ENCODE peak calls at places on chromosomes 13 and 19, in nine cellular contexts. P is stomach, W is A549, Z is sigmoid colon, I is ovary, E is transverse colon, G is esophagus muscularis mucosa, H is GM12878, N is suprapubic skin. R is an unnamed sample.

GRCh38 chr13:20960663-20961309 is 58.2 kb upstream of the XPO4 start:
- DNase-seq in P (no peak), W (no peak), Z (no peak), I (no peak), E (peak), G (no peak), H (no peak), N (peak), R (no peak)

GRCh38 chr19:50686310-50687032 is 33.1 kb downstream of the SHANK1 start:
- DNase-seq in P (no peak), W (no peak), Z (no peak), I (no peak), E (no peak), G (no peak), H (no peak), N (no peak), R (no peak)

GRCh38 chr13:91346848-91347211 is 657 bp upstream of the MIR17HG start:
- DNase-seq in P (no peak), W (no peak), Z (no peak), I (peak), E (peak), G (no peak), H (peak), N (no peak), R (no peak)

GRCh38 chr19:28358604-28359003 is 854.3 kb downstream of the UQCRFS1 start:
- DNase-seq in P (no peak), W (no peak), Z (no peak), I (no peak), E (no peak), G (peak), H (no peak), N (no peak), R (no peak)

GRCh38 chr13:51955281-51955771 is 55.9 kb downstream of the ATP7B start:
- DNase-seq in P (no peak), W (no peak), Z (no peak), I (no peak), E (peak), G (no peak), H (no peak), N (no peak), R (no peak)

GRCh38 chr13:91398413-91399188 is at the start of gene GPC5:
- DNase-seq in P (peak), W (peak), Z (peak), I (peak), E (peak), G (no peak), H (no peak), N (no peak), R (peak)

GRCh38 chr19:18607222-18608101 is 863 bp upstream of the CRLF1 start:
- DNase-seq in P (no peak), W (no peak), Z (no peak), I (no peak), E (no peak), G (no peak), H (no peak), N (no peak), R (no peak)

GRCh38 chr13:36369268-36370107 is 23.3 kb upstream of the SPART start:
- DNase-seq in P (no peak), W (no peak), Z (no peak), I (no peak), E (no peak), G (no peak), H (no peak), N (no peak), R (no peak)

GRCh38 chr13:44853641-44854040 is 135.6 kb downstream of the NUFIP1 start:
- DNase-seq in P (peak), W (peak), Z (no peak), I (no peak), E (peak), G (no peak), H (no peak), N (no peak), R (no peak)

GRCh38 chr19:51460164-51460992 is 2.1 kb upstream of the SIGLEC8 start:
- DNase-seq in P (peak), W (no peak), Z (peak), I (no peak), E (no peak), G (no peak), H (no peak), N (peak), R (no peak)

GRCh38 chr13:85333511-85333910 is 465.7 kb downstream of the SLITRK6 start:
- DNase-seq in P (no peak), W (no peak), Z (no peak), I (no peak), E (no peak), G (no peak), H (no peak), N (no peak), R (no peak)

GRCh38 chr19:6393982-6394412 is 1.0 kb upstream of the GTF2F1 start:
- DNase-seq in P (no peak), W (no peak), Z (no peak), I (no peak), E (peak), G (no peak), H (peak), N (no peak), R (no peak)

GRCh38 chr13:101398920-101399319 is 17.4 kb downstream of the NALCN start:
- DNase-seq in P (no peak), W (no peak), Z (no peak), I (no peak), E (no peak), G (peak), H (no peak), N (no peak), R (no peak)

GRCh38 chr13:92573467-92574057 is 653.0 kb upstream of the GPC6 start:
- DNase-seq in P (no peak), W (peak), Z (no peak), I (no peak), E (no peak), G (no peak), H (no peak), N (no peak), R (no peak)

GRCh38 chr19:10159610-10160009 is 35.1 kb downstream of the DNMT1 start:
- DNase-seq in P (no peak), W (no peak), Z (no peak), I (no peak), E (no peak), G (no peak), H (no peak), N (no peak), R (no peak)

GRCh38 chr19:55484571-55485438 is at the start of gene NAT14:
- DNase-seq in P (peak), W (peak), Z (peak), I (peak), E (peak), G (no peak), H (no peak), N (no peak), R (no peak)

GRCh38 chr19:4539697-4540581 is at the start of gene LRG1:
- DNase-seq in P (peak), W (no peak), Z (no peak), I (peak), E (peak), G (no peak), H (peak), N (no peak), R (peak)

GRCh38 chr13:97353927-97354326 is 80.0 kb upstream of the RAP2A start:
- DNase-seq in P (no peak), W (no peak), Z (no peak), I (no peak), E (no peak), G (no peak), H (no peak), N (no peak), R (no peak)

GRCh38 chr19:4567584-4568071 is 8.1 kb upstream of the SEMA6B start:
- DNase-seq in P (peak), W (no peak), Z (no peak), I (no peak), E (peak), G (no peak), H (no peak), N (no peak), R (peak)

GRCh38 chr19:8185343-8186068 is 23.7 kb upstream of the CERS4 start:
- DNase-seq in P (no peak), W (no peak), Z (no peak), I (no peak), E (no peak), G (no peak), H (no peak), N (no peak), R (no peak)

GRCh38 chr13:102233566-102234208 is 168.2 kb downstream of the FGF14 start:
- DNase-seq in P (no peak), W (no peak), Z (no peak), I (no peak), E (no peak), G (no peak), H (no peak), N (no peak), R (no peak)

GRCh38 chr19:8662263-8662662 is 31.8 kb downstream of the NFILZ start:
- DNase-seq in P (no peak), W (no peak), Z (no peak), I (no peak), E (no peak), G (no peak), H (no peak), N (no peak), R (no peak)

GRCh38 chr19:7831452-7831851 is 1.4 kb downstream of the EVI5L start:
- DNase-seq in P (peak), W (peak), Z (no peak), I (no peak), E (peak), G (no peak), H (no peak), N (no peak), R (no peak)

DNA sequence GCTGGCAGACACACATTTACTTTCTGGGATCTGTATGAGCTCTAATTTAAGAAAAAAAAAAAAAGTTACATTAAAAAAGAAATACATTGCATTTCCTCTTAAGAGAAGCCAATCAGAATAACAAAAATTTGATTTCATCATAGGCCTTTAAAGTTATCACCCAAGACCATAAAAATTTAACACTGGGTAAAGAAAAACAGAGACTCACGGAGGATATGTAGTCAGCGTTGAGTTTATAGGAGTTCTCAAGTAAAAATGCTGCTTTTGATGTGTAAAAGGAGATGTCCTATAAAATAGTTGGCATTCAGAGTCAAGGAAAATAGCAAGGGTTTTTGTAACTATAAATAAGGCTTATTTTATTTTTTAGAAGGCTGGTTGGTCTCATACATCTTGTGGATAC is 191.1 kb downstream of the EFNB2 start:
- DNase-seq in P (no peak), W (no peak), Z (no peak), I (no peak), E (no peak), G (no peak), H (no peak), N (no peak), R (no peak)
- H3K4me3 ChIP-seq in P (no peak), W (no peak), Z (no peak), I (peak), E (peak), G (no peak), H (no peak), N (no peak), R (no peak)

GRCh38 chr13:113670541-113670940 is 3.5 kb downstream of the GRK1 start:
- DNase-seq in P (peak), W (no peak), Z (peak), I (peak), E (peak), G (no peak), H (no peak), N (peak), R (no peak)
- TF ChIP-seq POLR2A in P (no peak), W (no peak), Z (no peak), I (no peak), E (no peak), G (no peak), H (no peak), N (no peak), R (no peak)

GRCh38 chr19:49216076-49216475 is 58.5 kb downstream of the TRPM4 start:
- DNase-seq in P (no peak), W (no peak), Z (no peak), I (no peak), E (no peak), G (no peak), H (no peak), N (no peak), R (no peak)
- TF ChIP-seq EP300 in P (no peak), W (no peak), Z (no peak), I (no peak), E (no peak), G (no peak), H (no peak), N (no peak), R (no peak)

GRCh38 chr13:96091164-96091931 is 1.4 kb downstream of the HS6ST3 start:
- DNase-seq in P (peak), W (no peak), Z (no peak), I (no peak), E (no peak), G (no peak), H (no peak), N (peak), R (no peak)
- H3K4me3 ChIP-seq in P (peak), W (peak), Z (no peak), I (peak), E (peak), G (peak), H (no peak), N (peak), R (no peak)

GRCh38 chr19:13060233-13060963 is 42.3 kb downstream of the LYL1 start:
- DNase-seq in P (no peak), W (no peak), Z (no peak), I (peak), E (peak), G (no peak), H (no peak), N (no peak), R (no peak)
- TF ChIP-seq POLR2A in P (no peak), W (no peak), Z (no peak), I (no peak), E (no peak), G (no peak), H (no peak), N (no peak), R (no peak)

GRCh38 chr13:50615234-50615633 is 228.3 kb downstream of the DLEU7 start:
- DNase-seq in P (no peak), W (no peak), Z (no peak), I (no peak), E (no peak), G (no peak), H (no peak), N (no peak), R (no peak)

GRCh38 chr13:50618206-50618605 is 225.3 kb downstream of the DLEU7 start:
- DNase-seq in P (no peak), W (no peak), Z (no peak), I (no peak), E (no peak), G (no peak), H (no peak), N (no peak), R (no peak)

GRCh38 chr13:50617134-50617721 is 226.3 kb downstream of the DLEU7 start:
- DNase-seq in P (no peak), W (no peak), Z (no peak), I (no peak), E (no peak), G (no peak), H (no peak), N (no peak), R (no peak)

GRCh38 chr13:50613356-50613831 is 230.1 kb downstream of the DLEU7 start:
- DNase-seq in P (no peak), W (no peak), Z (no peak), I (no peak), E (no peak), G (no peak), H (no peak), N (no peak), R (no peak)

GRCh38 chr13:50616101-50616500 is 227.4 kb downstream of the DLEU7 start:
- DNase-seq in P (no peak), W (no peak), Z (no peak), I (no peak), E (no peak), G (no peak), H (no peak), N (no peak), R (no peak)
- TF ChIP-seq EP300 in P (no peak), W (no peak), Z (no peak), I (no peak), E (no peak), G (no peak), H (no peak), N (no peak), R (no peak)

DNA sequence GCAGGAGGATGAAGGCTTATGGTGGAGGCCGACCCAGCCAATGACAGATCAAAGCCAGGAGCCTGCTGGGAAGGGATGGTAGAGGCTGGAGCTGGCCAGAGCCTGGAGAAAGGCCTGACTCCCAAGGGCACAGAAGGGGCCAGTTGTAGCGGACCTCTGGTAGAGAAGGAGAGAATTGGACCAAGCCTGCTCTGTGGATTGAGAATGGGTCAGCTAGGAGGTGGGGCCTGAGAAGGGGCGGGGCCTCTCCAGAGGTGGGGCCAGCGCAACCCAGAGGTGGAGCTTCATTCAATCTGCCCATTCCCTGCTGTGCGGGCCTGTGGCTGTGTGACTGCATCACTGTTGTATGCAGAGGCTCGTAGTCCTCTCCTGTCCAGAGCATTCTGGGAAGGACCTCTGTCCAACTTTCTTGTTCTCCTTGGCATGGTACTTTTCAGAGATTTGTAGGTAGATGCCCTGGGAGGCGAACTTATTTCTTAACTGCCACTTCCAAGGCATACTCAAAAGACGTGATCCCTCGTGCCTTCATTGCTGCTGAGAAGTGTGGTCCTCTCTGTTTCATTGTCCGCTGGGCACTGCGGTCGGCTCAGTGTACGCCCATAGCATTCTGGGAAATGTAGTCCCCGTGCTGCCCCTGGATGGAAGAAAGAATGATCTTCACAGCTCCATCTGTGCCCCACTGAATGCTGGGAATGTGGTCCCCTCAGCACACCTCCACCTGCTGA is 6.7 kb downstream of the GRIN2D start:
- DNase-seq in P (peak), W (peak), Z (peak), I (no peak), E (peak), G (no peak), H (no peak), N (no peak), R (peak)
- H3K4me3 ChIP-seq in P (peak), W (peak), Z (no peak), I (no peak), E (no peak), G (no peak), H (no peak), N (no peak), R (no peak)